ENCODE peak calls at places on chromosomes 7 and 10, in four cellular contexts. One of them, this sample, is unnamed.

GRCh38 chr10:126334272-126334671 is 54.0 kb downstream of the ADAM12 start:
- DNase-seq in HepG2: no peak
- DNase-seq in GM12878: no peak
- DNase-seq in SK-N-SH: peak; percentile 15
- DNase-seq in this sample: no peak

GRCh38 chr7:107077699-107078516 is 33.4 kb downstream of the PRKAR2B start:
- DNase-seq in HepG2: no peak
- DNase-seq in GM12878: no peak
- DNase-seq in SK-N-SH: no peak
- DNase-seq in this sample: peak; percentile 2

GRCh38 chr7:158114056-158114850 is 473.4 kb downstream of the PTPRN2 start:
- DNase-seq in HepG2: no peak
- DNase-seq in GM12878: no peak
- DNase-seq in SK-N-SH: no peak
- DNase-seq in this sample: no peak

GRCh38 chr7:11753441-11753840 is 78.6 kb downstream of the THSD7A start:
- DNase-seq in HepG2: no peak
- DNase-seq in GM12878: no peak
- DNase-seq in SK-N-SH: no peak
- DNase-seq in this sample: no peak

GRCh38 chr10:14409247-14409646 is 78.5 kb upstream of the FRMD4A start:
- DNase-seq in HepG2: no peak
- DNase-seq in GM12878: no peak
- DNase-seq in SK-N-SH: no peak
- DNase-seq in this sample: no peak

GRCh38 chr7:144407266-144407931 is 3.9 kb upstream of the NOBOX start:
- DNase-seq in HepG2: no peak
- DNase-seq in GM12878: no peak
- DNase-seq in SK-N-SH: no peak
- DNase-seq in this sample: no peak

GRCh38 chr7:2209146-2209960 is 23.4 kb downstream of the MAD1L1 start:
- DNase-seq in HepG2: peak; percentile 30
- DNase-seq in GM12878: peak; percentile 32
- DNase-seq in SK-N-SH: peak; percentile 95
- DNase-seq in this sample: peak; percentile 70

GRCh38 chr7:95921543-95921942 is 149.2 kb downstream of the DYNC1I1 start:
- DNase-seq in HepG2: no peak
- DNase-seq in GM12878: no peak
- DNase-seq in SK-N-SH: no peak
- DNase-seq in this sample: no peak

GRCh38 chr10:108031505-108031904 is 867.0 kb upstream of the SORCS1 start:
- DNase-seq in HepG2: no peak
- DNase-seq in GM12878: no peak
- DNase-seq in SK-N-SH: no peak
- DNase-seq in this sample: no peak

GRCh38 chr7:98429799-98430198 is 28.9 kb upstream of the BAIAP2L1 start:
- DNase-seq in HepG2: no peak
- DNase-seq in GM12878: no peak
- DNase-seq in SK-N-SH: no peak
- DNase-seq in this sample: no peak

GRCh38 chr7:155130493-155130892 is 60.4 kb downstream of the HTR5A start:
- DNase-seq in HepG2: no peak
- DNase-seq in GM12878: no peak
- DNase-seq in SK-N-SH: no peak
- DNase-seq in this sample: no peak

GRCh38 chr7:22718200-22718711 is 8.7 kb upstream of the IL6 start:
- DNase-seq in HepG2: no peak
- DNase-seq in GM12878: no peak
- DNase-seq in SK-N-SH: no peak
- DNase-seq in this sample: no peak

GRCh38 chr7:103660455-103661371 is 214.7 kb upstream of the SLC26A5 start:
- DNase-seq in HepG2: peak; percentile 100
- DNase-seq in GM12878: no peak
- DNase-seq in SK-N-SH: no peak
- DNase-seq in this sample: peak; percentile 75

GRCh38 chr7:155000795-155001194 is 2.1 kb downstream of the PAXIP1 start:
- DNase-seq in HepG2: no peak
- DNase-seq in GM12878: no peak
- DNase-seq in SK-N-SH: no peak
- DNase-seq in this sample: no peak

GRCh38 chr7:6365451-6365850 is 82.3 kb downstream of the DAGLB start:
- DNase-seq in HepG2: no peak
- DNase-seq in GM12878: no peak
- DNase-seq in SK-N-SH: no peak
- DNase-seq in this sample: no peak

GRCh38 chr7:6367701-6368211 is 80.0 kb downstream of the DAGLB start:
- DNase-seq in HepG2: no peak
- DNase-seq in GM12878: no peak
- DNase-seq in SK-N-SH: no peak
- DNase-seq in this sample: peak; percentile 45
- TF ChIP-seq PBX3 in HepG2: no peak
- TF ChIP-seq PBX3 in GM12878: no peak
- TF ChIP-seq PBX3 in SK-N-SH: no peak
- TF ChIP-seq PBX3 in this sample: no peak

GRCh38 chr10:43888551-43888950 is 239.9 kb upstream of the ZNF32 start:
- DNase-seq in HepG2: no peak
- DNase-seq in GM12878: no peak
- DNase-seq in SK-N-SH: no peak
- DNase-seq in this sample: no peak
- TF ChIP-seq PBX3 in HepG2: no peak
- TF ChIP-seq PBX3 in GM12878: no peak
- TF ChIP-seq PBX3 in SK-N-SH: peak; percentile 14
- TF ChIP-seq PBX3 in this sample: no peak

GRCh38 chr7:5701085-5701914 is 80.2 kb downstream of the RNF216 start:
- DNase-seq in HepG2: no peak
- DNase-seq in GM12878: peak; percentile 84
- DNase-seq in SK-N-SH: no peak
- DNase-seq in this sample: no peak
- TF ChIP-seq PBX3 in HepG2: no peak
- TF ChIP-seq PBX3 in GM12878: peak; percentile 55
- TF ChIP-seq PBX3 in SK-N-SH: no peak
- TF ChIP-seq PBX3 in this sample: no peak

DNA sequence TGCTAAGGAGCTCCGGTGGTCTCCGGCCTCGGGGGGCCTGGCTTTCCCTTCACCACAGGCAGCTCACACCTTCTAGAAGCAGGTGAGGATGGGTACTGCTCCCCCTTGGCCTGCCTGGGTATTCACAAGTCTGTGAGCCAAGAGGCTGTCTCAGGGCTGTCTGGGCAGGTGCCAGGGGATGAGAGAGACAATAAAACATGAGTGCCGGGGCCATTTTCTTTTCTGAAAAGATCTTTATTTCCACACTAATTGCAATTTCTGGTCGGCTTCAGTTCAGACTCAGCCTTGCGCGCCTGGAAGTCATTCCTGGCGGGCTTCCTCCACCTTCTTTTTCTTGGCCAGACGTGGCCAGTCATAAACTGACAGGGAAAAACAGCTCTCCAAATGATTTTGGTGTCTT is 171.3 kb downstream of the ARHGAP12 start:
- DNase-seq in HepG2: no peak
- DNase-seq in GM12878: no peak
- DNase-seq in SK-N-SH: no peak
- DNase-seq in this sample: no peak
- TF ChIP-seq PBX3 in HepG2: no peak
- TF ChIP-seq PBX3 in GM12878: no peak
- TF ChIP-seq PBX3 in SK-N-SH: no peak
- TF ChIP-seq PBX3 in this sample: no peak

DNA sequence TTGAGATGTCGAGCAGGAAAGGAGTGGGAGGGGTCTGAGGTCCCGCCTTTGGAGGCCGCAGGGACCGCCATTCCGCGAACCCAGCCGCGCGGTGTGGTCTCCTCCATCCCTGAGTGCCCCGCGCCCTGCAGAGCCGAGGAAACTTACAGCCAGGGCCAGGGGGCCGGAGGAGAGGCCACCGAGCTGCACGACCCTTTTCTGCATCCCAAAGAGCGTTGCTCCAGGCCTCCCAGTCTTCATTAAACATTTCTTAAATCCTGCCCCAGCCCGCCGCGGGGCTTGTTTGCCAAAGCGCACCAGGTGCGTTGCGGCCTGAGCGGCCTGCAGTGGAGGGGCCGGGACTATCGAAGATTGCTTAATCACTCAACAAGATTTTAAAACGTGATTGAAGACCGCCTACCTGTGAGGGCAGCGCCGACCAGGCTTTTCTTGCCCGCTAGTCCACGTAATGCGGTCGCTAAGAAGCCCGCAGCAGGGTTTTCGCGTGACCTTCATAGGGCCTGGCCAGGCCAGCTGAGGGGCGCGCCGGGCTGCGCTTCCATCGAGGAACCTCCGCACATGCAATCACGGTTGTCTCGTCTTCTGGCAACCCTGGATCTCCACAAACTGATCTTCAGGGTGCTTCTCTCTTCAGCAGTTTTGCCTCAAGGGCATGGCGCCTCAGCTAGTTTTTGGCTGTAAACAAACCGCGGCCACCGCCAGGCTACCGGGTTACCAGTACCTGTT is 2.0 kb upstream of the CTBP2 start:
- DNase-seq in HepG2: no peak
- DNase-seq in GM12878: no peak
- DNase-seq in SK-N-SH: peak; percentile 58
- DNase-seq in this sample: no peak
- TF ChIP-seq PBX3 in HepG2: no peak
- TF ChIP-seq PBX3 in GM12878: no peak
- TF ChIP-seq PBX3 in SK-N-SH: no peak
- TF ChIP-seq PBX3 in this sample: no peak

GRCh38 chr10:81472927-81473470 is 402.0 kb upstream of the NRG3 start:
- DNase-seq in HepG2: no peak
- DNase-seq in GM12878: no peak
- DNase-seq in SK-N-SH: peak; percentile 3
- DNase-seq in this sample: no peak
- TF ChIP-seq PBX3 in HepG2: no peak
- TF ChIP-seq PBX3 in GM12878: no peak
- TF ChIP-seq PBX3 in SK-N-SH: no peak
- TF ChIP-seq PBX3 in this sample: no peak

GRCh38 chr10:114343623-114344306 is 60.5 kb downstream of the AFAP1L2 start:
- DNase-seq in HepG2: no peak
- DNase-seq in GM12878: no peak
- DNase-seq in SK-N-SH: no peak
- DNase-seq in this sample: no peak
- TF ChIP-seq PBX3 in HepG2: no peak
- TF ChIP-seq PBX3 in GM12878: no peak
- TF ChIP-seq PBX3 in SK-N-SH: no peak
- TF ChIP-seq PBX3 in this sample: no peak

DNA sequence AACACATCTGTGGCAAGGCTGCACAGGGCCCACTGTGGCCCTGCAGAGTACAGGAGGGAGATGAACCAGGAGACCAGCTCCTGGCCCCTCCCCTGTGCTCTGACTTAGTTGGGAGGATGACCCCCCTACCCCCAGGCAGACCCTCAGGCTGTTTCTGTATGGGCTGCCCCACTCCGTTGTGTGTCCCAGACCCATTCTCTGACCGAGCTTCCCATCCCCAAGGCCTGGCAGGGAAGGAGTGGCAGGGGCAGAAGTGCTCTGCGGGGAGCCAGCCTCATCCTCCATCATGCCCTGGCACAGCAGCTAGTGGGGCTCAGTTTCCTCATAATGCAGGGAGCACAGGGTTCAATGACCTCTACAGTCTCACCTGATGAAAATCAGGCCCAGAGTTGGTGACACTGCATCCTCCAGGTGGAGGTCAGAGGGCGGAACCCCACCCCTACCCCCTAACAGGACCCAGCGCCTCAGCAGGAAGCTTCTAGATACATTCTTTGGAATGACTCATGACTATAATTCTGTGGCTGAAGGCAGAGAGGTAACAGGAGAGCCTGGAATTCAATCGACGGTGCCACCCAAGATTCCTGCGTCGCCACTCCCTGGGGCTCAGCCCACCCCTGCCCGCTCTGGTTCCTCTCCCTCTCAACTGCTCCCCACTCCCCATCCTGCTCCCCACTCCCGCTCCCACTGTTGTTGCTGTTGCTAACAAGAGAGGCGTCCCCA is 18.2 kb downstream of the PODXL start:
- DNase-seq in HepG2: no peak
- DNase-seq in GM12878: no peak
- DNase-seq in SK-N-SH: no peak
- DNase-seq in this sample: peak; percentile 72
- TF ChIP-seq PBX3 in HepG2: no peak
- TF ChIP-seq PBX3 in GM12878: no peak
- TF ChIP-seq PBX3 in SK-N-SH: peak; percentile 62
- TF ChIP-seq PBX3 in this sample: no peak

This sample was measured in A549.